ENCODE peak calls at places on chromosome 12, in four cellular contexts. Q is K562, D is GM12891, C is H1. U is an unnamed sample.

GRCh38 chr12:63420206-63420644 is 248.1 kb downstream of the DPY19L2 start:
- DNase-seq in D (peak), Q (peak), C (peak), U (peak)

GRCh38 chr12:52314511-52314910 is 6.7 kb downstream of the KRT83 start:
- DNase-seq in D (no peak), C (no peak), Q (no peak), U (no peak)

GRCh38 chr12:113835913-113836312 is 130.2 kb downstream of the RBM19 start:
- DNase-seq in Q (no peak), C (no peak), D (no peak), U (no peak)

GRCh38 chr12:1319215-1319614 is 275.2 kb downstream of the FBXL14 start:
- DNase-seq in Q (no peak), D (no peak), C (no peak), U (no peak)

GRCh38 chr12:53481108-53481442 is 18.2 kb downstream of the MAP3K12 start:
- DNase-seq in C (no peak), Q (no peak), D (no peak), U (no peak)

GRCh38 chr12:122243965-122244364 is 18.1 kb upstream of the DIABLO start:
- DNase-seq in C (no peak), Q (no peak), D (no peak), U (no peak)

GRCh38 chr12:104944252-104944651 is 13.8 kb downstream of the SLC41A2 start:
- DNase-seq in C (no peak), Q (no peak), D (no peak), U (no peak)

GRCh38 chr12:57693317-57693658 is 644 bp upstream of the OS9 start:
- DNase-seq in Q (no peak), C (no peak), D (no peak), U (no peak)

GRCh38 chr12:58465418-58465817 is 454.9 kb downstream of the LRIG3 start:
- DNase-seq in Q (no peak), C (no peak), D (no peak), U (no peak)

GRCh38 chr12:64237382-64237781 is 15.3 kb upstream of the KICS2 start:
- DNase-seq in D (no peak), C (no peak), Q (no peak), U (no peak)

GRCh38 chr12:66241061-66242043 is 52.3 kb downstream of the IRAK3 start:
- DNase-seq in D (no peak), Q (no peak), C (no peak), U (no peak)

GRCh38 chr12:54394281-54394719 is 9.8 kb upstream of the ZNF385A start:
- DNase-seq in C (no peak), Q (peak), D (no peak), U (no peak)

GRCh38 chr12:108091351-108091750 is 37.7 kb upstream of the WSCD2 start:
- DNase-seq in Q (no peak), D (no peak), C (no peak), U (no peak)

GRCh38 chr12:1920971-1921370 is 2.5 kb upstream of the CACNA2D4 start:
- DNase-seq in Q (no peak), C (no peak), D (no peak), U (no peak)

GRCh38 chr12:108972226-108972757 is 48.6 kb downstream of the SVOP start:
- DNase-seq in C (no peak), D (no peak), Q (no peak), U (no peak)

GRCh38 chr12:99852666-99853065 is 132.1 kb downstream of the ANKS1B start:
- DNase-seq in D (no peak), C (peak), Q (no peak), U (no peak)

GRCh38 chr12:12010277-12011031 is 60.3 kb upstream of the BCL2L14 start:
- DNase-seq in Q (no peak), D (no peak), C (no peak), U (no peak)

GRCh38 chr12:19529933-19530630 is 90.8 kb downstream of the AEBP2 start:
- DNase-seq in D (no peak), Q (no peak), C (no peak), U (no peak)

GRCh38 chr12:113591480-113591971 is 119.9 kb upstream of the LHX5 start:
- DNase-seq in Q (peak), C (no peak), D (peak), U (peak)

GRCh38 chr12:53101931-53102781 is 1.1 kb upstream of the SOAT2 start:
- DNase-seq in Q (no peak), D (no peak), C (no peak), U (no peak)

GRCh38 chr12:122545855-122546254 is 18.8 kb downstream of the KNTC1 start:
- DNase-seq in D (no peak), C (no peak), Q (no peak), U (no peak)

GRCh38 chr12:92134638-92135274 is 10.9 kb downstream of the BTG1 start:
- DNase-seq in C (no peak), Q (no peak), D (no peak), U (no peak)

GRCh38 chr12:10031771-10032175 is 1.3 kb downstream of the CLEC9A start:
- DNase-seq in D (no peak), C (peak), Q (no peak), U (no peak)

GRCh38 chr12:105912911-105913514 is 225.7 kb downstream of the NUAK1 start:
- DNase-seq in C (no peak), D (no peak), Q (no peak), U (no peak)

GRCh38 chr12:67667276-67668073 is 18.9 kb downstream of the DYRK2 start:
- DNase-seq in Q (no peak), D (no peak), C (no peak), U (no peak)

GRCh38 chr12:75721231-75721641 is 209.8 kb upstream of the KRR1 start:
- DNase-seq in C (no peak), D (no peak), Q (no peak), U (no peak)

GRCh38 chr12:93007539-93007938 is 78.4 kb upstream of the EEA1 start:
- DNase-seq in C (no peak), Q (no peak), D (no peak), U (no peak)

GRCh38 chr12:110934093-110934852 is 13.9 kb upstream of the MYL2 start:
- DNase-seq in D (no peak), Q (no peak), C (no peak), U (no peak)

GRCh38 chr12:127516467-127516866 is 750.5 kb upstream of the TMEM132C start:
- DNase-seq in Q (no peak), C (no peak), D (no peak), U (no peak)

GRCh38 chr12:52052471-52053186 is 1.4 kb downstream of the NR4A1 start:
- DNase-seq in D (no peak), Q (peak), C (no peak), U (no peak)

GRCh38 chr12:17381211-17381610 is 708.8 kb downstream of the RERGL start:
- DNase-seq in C (no peak), D (no peak), Q (no peak), U (no peak)

GRCh38 chr12:120466560-120467315 is 2.8 kb downstream of the SRSF9 start:
- DNase-seq in D (no peak), C (no peak), Q (peak), U (no peak)

DNA sequence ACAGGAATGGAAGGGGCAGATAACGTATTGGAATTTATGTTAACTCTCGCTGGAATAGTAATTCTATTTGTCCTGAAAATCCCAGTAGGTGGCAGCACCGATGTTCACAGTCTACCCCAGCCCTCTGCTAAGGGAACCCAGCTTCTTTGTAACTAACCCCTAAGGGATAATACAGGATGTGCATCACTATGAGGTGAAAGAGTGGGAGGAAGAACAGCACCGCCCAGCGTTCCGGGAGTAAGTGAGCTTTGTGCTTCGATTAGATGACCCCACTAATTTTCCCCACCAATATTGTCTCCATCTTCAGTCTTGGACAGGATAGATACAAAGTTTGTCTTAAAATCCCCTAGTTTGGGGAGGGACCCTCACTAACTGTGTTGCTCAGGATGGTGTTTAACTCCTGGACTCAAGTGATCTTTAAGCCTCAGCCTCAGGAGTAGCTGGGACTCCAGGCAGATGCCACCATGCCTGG is 2.7 kb downstream of the SLC2A3 start:
- DNase-seq in C (peak), D (peak), Q (peak), U (peak)
- TF ChIP-seq POLR2A in C (peak), D (no peak), Q (no peak), U (peak)

GRCh38 chr12:27814411-27814810 is 34.4 kb upstream of the MANSC4 start:
- DNase-seq in C (no peak), Q (no peak), D (no peak), U (no peak)
- TF ChIP-seq TAF1 in C (no peak), Q (no peak), D (no peak), U (no peak)

DNA sequence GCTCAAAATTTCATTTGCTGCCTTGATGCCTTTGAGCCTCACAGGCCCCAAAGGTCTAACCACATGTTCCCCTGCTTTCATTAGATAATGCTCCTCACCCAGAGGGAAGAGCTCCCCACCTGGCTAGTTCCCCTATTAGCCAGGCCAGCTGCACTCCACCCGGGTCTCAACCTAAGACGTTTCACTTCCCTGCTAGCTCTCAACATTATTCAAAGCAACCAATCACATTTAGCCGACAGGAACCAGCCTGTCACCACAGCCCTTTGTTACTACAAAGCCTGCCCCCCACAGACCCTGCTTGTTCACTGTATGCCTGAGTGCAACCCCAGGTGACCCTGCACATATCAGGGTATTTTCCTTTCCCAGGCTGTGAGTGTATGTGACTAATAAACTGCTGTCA is 78.6 kb downstream of the SLC15A5 start:
- DNase-seq in D (peak), Q (peak), C (no peak), U (no peak)
- TF ChIP-seq POLR2AphosphoS5 in D (no peak), Q (no peak), C (no peak), U (no peak)

DNA sequence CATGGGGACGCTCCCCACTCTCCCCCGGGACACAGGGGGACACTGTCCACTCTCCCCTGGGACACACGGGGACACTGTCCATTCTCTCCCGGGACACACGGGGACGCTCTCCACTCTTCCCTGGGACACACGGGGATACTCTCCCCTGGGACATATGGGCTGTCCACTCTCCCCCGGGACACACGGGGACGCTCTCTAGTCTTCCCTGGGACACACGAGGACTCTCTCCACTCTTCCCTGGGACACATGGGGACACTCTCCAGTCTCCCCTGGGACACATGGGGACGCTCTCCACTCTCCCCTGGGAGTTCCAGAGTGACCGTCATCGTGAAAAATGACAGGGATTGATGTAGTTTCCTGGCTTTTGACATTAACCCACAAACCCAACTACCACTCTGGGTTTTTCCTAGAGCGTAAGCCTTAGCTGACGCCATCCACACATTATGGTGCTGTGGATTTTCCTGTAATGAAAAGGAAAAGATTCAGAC is 3.0 kb upstream of the P2RX2 start:
- DNase-seq in C (no peak), D (no peak), Q (no peak), U (no peak)
- TF ChIP-seq POLR2A in C (no peak), D (no peak), Q (no peak), U (no peak)

GRCh38 chr12:6961278-6961694 is 9.2 kb downstream of the PHB2 start:
- DNase-seq in Q (peak), C (no peak), D (no peak), U (no peak)

GRCh38 chr12:6963741-6964446 is 6.6 kb downstream of the PHB2 start:
- DNase-seq in D (no peak), Q (no peak), C (no peak), U (no peak)

GRCh38 chr12:6963016-6963731 is 7.3 kb downstream of the PHB2 start:
- DNase-seq in C (no peak), Q (no peak), D (no peak), U (no peak)

GRCh38 chr12:6961695-6962284 is 8.7 kb downstream of the PHB2 start:
- DNase-seq in C (no peak), Q (peak), D (no peak), U (no peak)

DNA sequence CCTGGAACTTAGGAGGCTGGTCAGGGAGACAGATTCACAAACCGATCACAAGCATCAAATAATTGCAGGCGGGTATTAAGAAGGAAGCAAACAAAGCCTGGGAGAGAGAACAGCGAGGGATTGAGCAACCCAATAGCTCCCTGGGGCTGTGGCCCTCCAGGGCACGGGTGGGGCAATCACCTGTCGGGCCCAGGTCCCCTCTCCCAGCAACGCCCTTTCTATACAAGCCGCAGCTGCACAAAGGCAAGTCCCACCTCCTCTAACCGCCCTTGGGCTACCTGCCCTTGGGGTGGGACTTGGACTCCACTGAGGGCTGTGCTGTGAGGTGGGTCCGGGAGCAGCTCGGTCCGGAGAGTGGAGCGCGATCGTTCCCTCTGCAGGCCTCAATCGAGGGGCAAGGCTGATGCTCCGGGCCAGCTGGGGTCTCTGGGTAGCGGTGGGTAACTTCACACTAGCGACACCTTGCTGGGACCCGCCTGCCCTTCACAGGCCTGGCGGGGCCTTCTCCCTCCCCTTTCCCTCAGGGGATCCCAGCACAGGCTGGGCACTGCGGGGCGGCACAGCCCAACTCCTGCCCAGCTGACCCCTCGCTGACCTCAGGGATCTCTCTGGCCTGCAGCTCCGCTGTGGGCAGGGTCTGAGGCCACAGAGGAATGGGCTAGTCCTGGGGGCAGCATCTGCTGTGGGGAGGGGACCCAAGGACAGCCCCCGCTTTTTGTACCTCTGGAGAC is 8.0 kb downstream of the PHB2 start:
- DNase-seq in D (no peak), C (no peak), Q (no peak), U (no peak)
- TF ChIP-seq TAF1 in D (no peak), C (no peak), Q (no peak), U (peak)

GRCh38 chr12:131335456-131335855 is 375.4 kb upstream of the SFSWAP start:
- DNase-seq in D (no peak), Q (no peak), C (no peak), U (no peak)

GRCh38 chr12:131331148-131331750 is 377.5 kb downstream of the ADGRD1 start:
- DNase-seq in D (no peak), Q (no peak), C (no peak), U (no peak)

GRCh38 chr12:131332224-131332623 is 378.5 kb downstream of the ADGRD1 start:
- DNase-seq in Q (no peak), C (no peak), D (no peak), U (no peak)

GRCh38 chr12:131333136-131333535 is 377.8 kb upstream of the SFSWAP start:
- DNase-seq in Q (no peak), D (no peak), C (no peak), U (no peak)

GRCh38 chr12:131333621-131334440 is 377.1 kb upstream of the SFSWAP start:
- DNase-seq in Q (no peak), D (no peak), C (no peak), U (no peak)
- TF ChIP-seq POLR2AphosphoS5 in Q (no peak), D (no peak), C (no peak), U (no peak)

GRCh38 chr12:132954471-132955048 is 1.5 kb downstream of the ZNF605 start:
- DNase-seq in C (no peak), D (no peak), Q (no peak), U (no peak)
- TF ChIP-seq POLR2A in C (no peak), D (no peak), Q (no peak), U (no peak)

GRCh38 chr12:14190694-14191093 is 174.8 kb upstream of the ATF7IP start:
- DNase-seq in Q (no peak), D (no peak), C (no peak), U (no peak)

GRCh38 chr12:14188761-14189160 is 176.7 kb upstream of the ATF7IP start:
- DNase-seq in Q (no peak), C (no peak), D (no peak), U (no peak)

GRCh38 chr12:14194572-14194971 is 170.9 kb upstream of the ATF7IP start:
- DNase-seq in Q (no peak), D (no peak), C (no peak), U (no peak)

GRCh38 chr12:14193623-14194022 is 171.9 kb upstream of the ATF7IP start:
- DNase-seq in D (no peak), C (no peak), Q (no peak), U (no peak)

DNA sequence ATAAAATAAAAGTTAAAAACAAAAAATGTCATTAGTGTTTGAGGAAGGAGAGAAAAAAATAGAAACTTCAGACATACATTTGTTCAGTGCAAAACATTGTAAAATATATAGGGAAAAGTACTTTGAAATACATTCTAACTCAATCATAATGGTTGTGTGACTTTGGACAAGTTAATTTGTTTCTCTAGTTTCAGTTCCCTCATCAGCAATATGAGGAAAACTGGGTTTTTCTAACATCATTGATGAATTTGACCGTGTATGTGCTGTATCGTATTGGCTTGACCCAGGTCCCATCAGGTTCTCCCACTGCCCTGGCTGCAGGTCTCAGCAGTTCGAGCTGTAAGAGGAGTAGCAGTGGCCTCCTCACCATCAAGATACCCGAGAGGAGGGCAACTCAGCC is 173.9 kb upstream of the ATF7IP start:
- DNase-seq in D (no peak), Q (no peak), C (no peak), U (no peak)
- TF ChIP-seq TAF1 in D (no peak), Q (no peak), C (no peak), U (no peak)

GRCh38 chr12:126112141-126112540 is 1046.9 kb downstream of the AACS start:
- DNase-seq in C (no peak), Q (no peak), D (no peak), U (no peak)
- TF ChIP-seq POLR2AphosphoS5 in C (no peak), Q (no peak), D (no peak), U (no peak)

U was measured in GM12892.